ENCODE peak calls at places on chromosomes 2 and 18, in eight cellular contexts. Q, P, R, Z, O, M, S and D are unnamed samples.

GRCh38 chr2:9813312-9814128 is 29.8 kb upstream of the TAF1B start:
- DNase-seq in P (peak; percentile 74), S (peak; percentile 92), O (peak; percentile 73), R (peak; percentile 56), M (peak; percentile 96), Z (peak; percentile 79), Q (peak; percentile 86), D (no peak)

GRCh38 chr2:233437439-233437955 is 83.2 kb downstream of the DGKD start:
- DNase-seq in Q (no peak), O (no peak), M (no peak), S (no peak), P (no peak), R (no peak), Z (no peak), D (no peak)

GRCh38 chr2:197217561-197217960 is 93.0 kb downstream of the ANKRD44 start:
- DNase-seq in Q (no peak), M (no peak), R (no peak), S (no peak), O (no peak), Z (no peak), P (no peak), D (no peak)

GRCh38 chr18:3015203-3015590 is 2.3 kb upstream of the LPIN2 start:
- DNase-seq in Q (no peak), S (no peak), P (no peak), O (no peak), R (no peak), M (no peak), Z (no peak), D (peak; percentile 65)

GRCh38 chr2:165113414-165113813 is 90.4 kb downstream of the SCN3A start:
- DNase-seq in O (no peak), P (no peak), S (no peak), R (no peak), Z (no peak), M (peak; percentile 30), Q (no peak), D (peak; percentile 10)

GRCh38 chr2:190126758-190127157 is 64.2 kb upstream of the MSTN start:
- DNase-seq in P (no peak), S (no peak), O (no peak), R (no peak), Q (no peak), Z (no peak), M (no peak), D (no peak)

GRCh38 chr18:62802523-62802922 is 87.2 kb downstream of the PHLPP1 start:
- DNase-seq in Q (no peak), R (no peak), Z (no peak), S (no peak), O (no peak), M (no peak), P (no peak), D (no peak)

GRCh38 chr18:21912339-21913239 is 172.0 kb downstream of the MIB1 start:
- DNase-seq in Q (no peak), Z (no peak), S (peak; percentile 46), P (no peak), M (no peak), O (no peak), R (no peak), D (no peak)

GRCh38 chr2:223026357-223027110 is 25.5 kb upstream of the KCNE4 start:
- DNase-seq in R (no peak), Q (no peak), Z (no peak), M (no peak), S (no peak), O (no peak), P (no peak), D (no peak)

GRCh38 chr2:222837643-222838056 is 23.2 kb upstream of the ACSL3 start:
- DNase-seq in Z (no peak), S (no peak), P (no peak), R (no peak), Q (no peak), M (no peak), O (no peak), D (peak; percentile 99)

GRCh38 chr2:217935901-217936684 is 66.7 kb downstream of the TNS1 start:
- DNase-seq in Z (no peak), R (peak; percentile 52), S (peak; percentile 42), M (no peak), Q (no peak), P (no peak), O (peak; percentile 11), D (no peak)
- H3K27ac ChIP-seq in Z (no peak overlapping the region), R (peak overlapping the region; percentile 8), S (peak overlapping the region; percentile 34), M (peak overlapping the region; percentile 86), Q (peak overlapping the region; percentile 80), P (peak overlapping the region; percentile 85), O (peak overlapping the region; percentile 24), D (no peak overlapping the region)

GRCh38 chr2:145546091-145546490 is 1026.2 kb upstream of the ZEB2 start:
- DNase-seq in S (no peak), O (no peak), Q (no peak), Z (no peak), M (no peak), R (no peak), P (no peak), D (no peak)

GRCh38 chr2:145543856-145544255 is 1023.9 kb upstream of the ZEB2 start:
- DNase-seq in Q (no peak), O (no peak), P (no peak), Z (no peak), S (no peak), R (no peak), M (no peak), D (no peak)

GRCh38 chr2:145541028-145541427 is 1021.1 kb upstream of the ZEB2 start:
- DNase-seq in Q (no peak), R (no peak), M (no peak), P (no peak), O (no peak), Z (no peak), S (no peak), D (no peak)

GRCh38 chr2:145538661-145539319 is 1018.9 kb upstream of the ZEB2 start:
- DNase-seq in O (no peak), P (no peak), Q (no peak), R (no peak), M (no peak), S (no peak), Z (no peak), D (no peak)

GRCh38 chr2:145543155-145543554 is 1023.2 kb upstream of the ZEB2 start:
- DNase-seq in Q (no peak), M (no peak), O (no peak), P (no peak), Z (no peak), R (no peak), S (no peak), D (no peak)
- H3K27ac ChIP-seq in Q (no peak overlapping the region), M (no peak overlapping the region), O (no peak overlapping the region), P (no peak overlapping the region), Z (no peak overlapping the region), R (no peak overlapping the region), S (no peak overlapping the region), D (no peak overlapping the region)

GRCh38 chr2:39937621-39938020 is 158.6 kb upstream of the THUMPD2 start:
- DNase-seq in P (no peak), Z (no peak), Q (no peak), S (no peak), O (no peak), R (no peak), M (no peak), D (no peak)

GRCh38 chr2:39938035-39938835 is 159.2 kb upstream of the THUMPD2 start:
- DNase-seq in Q (no peak), M (no peak), R (no peak), S (no peak), O (no peak), Z (no peak), P (no peak), D (peak; percentile 89)

GRCh38 chr2:39932198-39932597 is 153.1 kb upstream of the THUMPD2 start:
- DNase-seq in P (no peak), O (no peak), M (no peak), R (no peak), Q (no peak), Z (no peak), S (no peak), D (no peak)

GRCh38 chr2:39933166-39933565 is 154.1 kb upstream of the THUMPD2 start:
- DNase-seq in P (no peak), Q (no peak), Z (no peak), M (no peak), R (no peak), S (no peak), O (no peak), D (no peak)

GRCh38 chr2:39934851-39935250 is 155.8 kb upstream of the THUMPD2 start:
- DNase-seq in Q (no peak), Z (no peak), O (no peak), P (no peak), R (no peak), S (no peak), M (no peak), D (no peak)
- H3K27ac ChIP-seq in Q (no peak overlapping the region), Z (no peak overlapping the region), O (no peak overlapping the region), P (no peak overlapping the region), R (no peak overlapping the region), S (no peak overlapping the region), M (no peak overlapping the region), D (no peak overlapping the region)

DNA sequence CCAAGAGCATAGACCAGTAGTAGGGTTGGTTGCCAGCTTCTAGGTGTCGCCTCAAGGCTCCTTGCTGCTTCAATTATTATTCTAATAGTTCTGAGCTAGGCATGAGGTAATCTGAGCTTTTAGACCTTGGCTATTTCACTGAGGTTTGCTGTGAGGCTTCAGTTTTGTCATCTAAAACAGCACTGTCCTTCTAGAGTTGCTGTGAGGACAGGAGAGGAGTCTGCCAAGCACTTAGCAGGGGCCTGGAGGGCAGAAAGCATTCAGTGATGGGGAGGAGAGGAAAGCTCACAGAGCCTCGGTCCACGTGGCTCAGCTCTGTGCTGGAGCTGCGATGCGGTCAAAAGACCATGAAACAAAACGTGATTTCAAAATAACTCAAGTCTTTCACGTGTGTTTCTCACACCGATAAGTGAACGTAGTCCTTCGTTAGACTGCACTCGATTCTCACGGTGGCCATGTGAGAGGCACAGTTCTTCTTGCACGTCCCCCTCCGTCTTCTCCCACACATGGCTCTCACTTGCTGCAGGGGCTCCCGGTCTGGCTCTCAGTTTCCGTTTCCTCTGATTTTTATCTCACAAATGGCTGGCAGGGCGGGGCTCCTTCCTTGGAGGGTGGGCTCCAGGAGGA is 113.7 kb downstream of the B3GNT2 start:
- DNase-seq in Z (peak; percentile 60), Q (peak; percentile 78), P (no peak), R (no peak), O (no peak), M (peak; percentile 78), S (peak; percentile 56), D (peak; percentile 7)
- H3K27ac ChIP-seq in Z (no peak overlapping the region), Q (peak overlapping the region; percentile 51), P (no peak overlapping the region), R (no peak overlapping the region), O (no peak overlapping the region), M (no peak overlapping the region), S (peak overlapping the region; percentile 55), D (no peak overlapping the region)

GRCh38 chr2:134208825-134209224 is 45.0 kb upstream of the MGAT5 start:
- DNase-seq in Q (no peak), R (no peak), O (no peak), P (no peak), S (no peak), Z (no peak), M (no peak), D (no peak)

GRCh38 chr2:134207589-134208209 is 46.2 kb upstream of the MGAT5 start:
- DNase-seq in P (peak; percentile 79), S (peak; percentile 78), O (peak; percentile 51), Q (peak; percentile 79), M (peak; percentile 44), Z (peak; percentile 77), R (no peak), D (no peak)

GRCh38 chr2:134205087-134205486 is 48.8 kb upstream of the MGAT5 start:
- DNase-seq in M (no peak), O (no peak), S (no peak), R (no peak), Z (no peak), P (no peak), Q (no peak), D (no peak)

GRCh38 chr2:134206029-134206428 is 47.8 kb upstream of the MGAT5 start:
- DNase-seq in M (no peak), Q (no peak), P (no peak), O (no peak), S (peak; percentile 71), Z (no peak), R (no peak), D (no peak)

GRCh38 chr2:134206573-134206972 is 47.3 kb upstream of the MGAT5 start:
- DNase-seq in Q (no peak), S (no peak), O (no peak), M (no peak), P (no peak), R (no peak), Z (no peak), D (no peak)
- H3K27ac ChIP-seq in Q (no peak overlapping the region), S (no peak overlapping the region), O (no peak overlapping the region), M (no peak overlapping the region), P (no peak overlapping the region), R (no peak overlapping the region), Z (no peak overlapping the region), D (no peak overlapping the region)